ENCODE peak calls at places on chromosomes 7 and 10, in four cellular contexts. One of them, this sample, is unnamed. For H3K36me3, the result is how much of the 10 kb centered on the place peaks cover.

GRCh38 chr7:20785211-20786048 is 1.3 kb downstream of the SP8 start:
- DNase-seq in aorta: peak
- DNase-seq in lower lobe of right lung: no peak
- DNase-seq in pancreas: no peak
- DNase-seq in this sample: peak

GRCh38 chr7:112414855-112415490 is 35.3 kb upstream of the IFRD1 start:
- DNase-seq in aorta: no peak
- DNase-seq in lower lobe of right lung: no peak
- DNase-seq in pancreas: no peak
- DNase-seq in this sample: no peak

GRCh38 chr10:110398419-110399162 is 93.9 kb upstream of the SMNDC1 start:
- DNase-seq in aorta: peak
- DNase-seq in lower lobe of right lung: peak
- DNase-seq in pancreas: peak
- DNase-seq in this sample: peak

GRCh38 chr10:94292448-94293118 is 70.2 kb downstream of the NOC3L start:
- DNase-seq in aorta: no peak
- DNase-seq in lower lobe of right lung: no peak
- DNase-seq in pancreas: no peak
- DNase-seq in this sample: no peak

GRCh38 chr10:44756235-44756634 is 154.9 kb upstream of the TMEM72 start:
- DNase-seq in aorta: no peak
- DNase-seq in lower lobe of right lung: no peak
- DNase-seq in pancreas: no peak
- DNase-seq in this sample: no peak

GRCh38 chr7:2709553-2710165 is 21.7 kb downstream of the AMZ1 start:
- DNase-seq in aorta: peak
- DNase-seq in lower lobe of right lung: peak
- DNase-seq in pancreas: peak
- DNase-seq in this sample: peak

GRCh38 chr7:90211391-90212148 is at the start of gene STEAP2:
- DNase-seq in aorta: peak
- DNase-seq in lower lobe of right lung: peak
- DNase-seq in pancreas: peak
- DNase-seq in this sample: peak

GRCh38 chr10:129641351-129641750 is 174.3 kb downstream of the MGMT start:
- DNase-seq in aorta: no peak
- DNase-seq in lower lobe of right lung: no peak
- DNase-seq in pancreas: no peak
- DNase-seq in this sample: no peak

GRCh38 chr7:152341039-152341913 is 94.5 kb downstream of the KMT2C start:
- DNase-seq in aorta: no peak
- DNase-seq in lower lobe of right lung: no peak
- DNase-seq in pancreas: peak
- DNase-seq in this sample: no peak

GRCh38 chr7:103658055-103659010 is 212.3 kb upstream of the SLC26A5 start:
- DNase-seq in aorta: no peak
- DNase-seq in lower lobe of right lung: no peak
- DNase-seq in pancreas: no peak
- DNase-seq in this sample: no peak

GRCh38 chr10:79457256-79457785 is 11.9 kb upstream of the ZCCHC24 start:
- DNase-seq in aorta: no peak
- DNase-seq in lower lobe of right lung: no peak
- DNase-seq in pancreas: no peak
- DNase-seq in this sample: no peak

GRCh38 chr10:70255329-70256299 is 22.4 kb upstream of the PPA1 start:
- DNase-seq in aorta: no peak
- DNase-seq in lower lobe of right lung: peak
- DNase-seq in pancreas: no peak
- DNase-seq in this sample: peak

GRCh38 chr10:128573936-128574335 is 447.7 kb upstream of the MKI67 start:
- DNase-seq in aorta: no peak
- DNase-seq in lower lobe of right lung: no peak
- DNase-seq in pancreas: no peak
- DNase-seq in this sample: no peak

GRCh38 chr10:103394180-103394579 is 2.1 kb downstream of the ATP5MK start:
- DNase-seq in aorta: no peak
- DNase-seq in lower lobe of right lung: no peak
- DNase-seq in pancreas: no peak
- DNase-seq in this sample: no peak

GRCh38 chr10:60899266-60899665 is 44.7 kb downstream of the RHOBTB1 start:
- DNase-seq in aorta: no peak
- DNase-seq in lower lobe of right lung: no peak
- DNase-seq in pancreas: no peak
- DNase-seq in this sample: no peak

GRCh38 chr7:28013441-28013840 is 167.2 kb downstream of the JAZF1 start:
- DNase-seq in aorta: no peak
- DNase-seq in lower lobe of right lung: no peak
- DNase-seq in pancreas: no peak
- DNase-seq in this sample: no peak

GRCh38 chr7:37142943-37143342 is 305.7 kb downstream of the ELMO1 start:
- DNase-seq in aorta: no peak
- DNase-seq in lower lobe of right lung: no peak
- DNase-seq in pancreas: no peak
- DNase-seq in this sample: no peak

GRCh38 chr7:28052933-28053332 is 127.7 kb downstream of the JAZF1 start:
- DNase-seq in aorta: no peak
- DNase-seq in lower lobe of right lung: no peak
- DNase-seq in pancreas: no peak
- DNase-seq in this sample: no peak

GRCh38 chr7:114183311-114184105 is 231.1 kb upstream of the FOXP2 start:
- DNase-seq in aorta: no peak
- DNase-seq in lower lobe of right lung: no peak
- DNase-seq in pancreas: no peak
- DNase-seq in this sample: no peak

GRCh38 chr10:71816931-71817631 is 34.0 kb downstream of the PSAP start:
- DNase-seq in aorta: no peak
- DNase-seq in lower lobe of right lung: no peak
- DNase-seq in pancreas: no peak
- DNase-seq in this sample: no peak

GRCh38 chr10:101848894-101849351 is 5.3 kb upstream of the KCNIP2 start:
- DNase-seq in aorta: no peak
- DNase-seq in lower lobe of right lung: peak
- DNase-seq in pancreas: no peak
- DNase-seq in this sample: no peak

GRCh38 chr7:113392841-113393540 is 274.6 kb upstream of the SMIM30 start:
- DNase-seq in aorta: no peak
- DNase-seq in lower lobe of right lung: no peak
- DNase-seq in pancreas: no peak
- DNase-seq in this sample: no peak

GRCh38 chr7:158963780-158964222 is 107.4 kb downstream of the DYNC2I1 start:
- DNase-seq in aorta: no peak
- DNase-seq in lower lobe of right lung: no peak
- DNase-seq in pancreas: no peak
- DNase-seq in this sample: no peak

GRCh38 chr7:79497728-79498127 is 44.3 kb upstream of the MAGI2 start:
- DNase-seq in aorta: no peak
- DNase-seq in lower lobe of right lung: no peak
- DNase-seq in pancreas: no peak
- DNase-seq in this sample: no peak

DNA sequence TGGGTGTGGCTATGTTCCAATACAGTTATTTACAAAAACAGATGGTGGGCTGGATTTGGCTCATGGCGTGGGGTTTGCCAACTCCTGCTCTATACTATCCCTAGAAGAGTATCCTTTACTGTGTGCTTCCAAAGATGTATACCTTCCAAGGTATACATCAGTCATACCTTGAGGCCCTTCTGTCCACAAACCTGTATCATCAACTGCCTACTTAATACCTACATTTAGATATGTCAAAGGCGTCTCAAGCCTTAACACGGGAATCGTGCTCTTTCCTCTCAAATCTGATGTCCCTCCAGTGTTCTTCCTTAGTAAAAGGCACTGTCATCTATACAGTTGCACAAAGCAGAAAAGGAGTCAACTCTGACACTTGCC is 37.0 kb downstream of the NAMPT start:
- DNase-seq in aorta: no peak
- DNase-seq in lower lobe of right lung: no peak
- DNase-seq in pancreas: no peak
- DNase-seq in this sample: no peak
- H3K36me3 ChIP-seq in aorta: under half
- H3K36me3 ChIP-seq in lower lobe of right lung: under half
- H3K36me3 ChIP-seq in pancreas: under half
- H3K36me3 ChIP-seq in this sample: under half

GRCh38 chr7:43621729-43622448 is 39.0 kb downstream of the STK17A start:
- DNase-seq in aorta: no peak
- DNase-seq in lower lobe of right lung: no peak
- DNase-seq in pancreas: no peak
- DNase-seq in this sample: no peak

GRCh38 chr7:43625977-43626376 is 43.1 kb downstream of the STK17A start:
- DNase-seq in aorta: no peak
- DNase-seq in lower lobe of right lung: no peak
- DNase-seq in pancreas: no peak
- DNase-seq in this sample: no peak

GRCh38 chr7:43628431-43628830 is 45.5 kb downstream of the STK17A start:
- DNase-seq in aorta: no peak
- DNase-seq in lower lobe of right lung: no peak
- DNase-seq in pancreas: no peak
- DNase-seq in this sample: no peak

GRCh38 chr7:43626695-43627094 is 43.8 kb downstream of the STK17A start:
- DNase-seq in aorta: no peak
- DNase-seq in lower lobe of right lung: no peak
- DNase-seq in pancreas: no peak
- DNase-seq in this sample: no peak

DNA sequence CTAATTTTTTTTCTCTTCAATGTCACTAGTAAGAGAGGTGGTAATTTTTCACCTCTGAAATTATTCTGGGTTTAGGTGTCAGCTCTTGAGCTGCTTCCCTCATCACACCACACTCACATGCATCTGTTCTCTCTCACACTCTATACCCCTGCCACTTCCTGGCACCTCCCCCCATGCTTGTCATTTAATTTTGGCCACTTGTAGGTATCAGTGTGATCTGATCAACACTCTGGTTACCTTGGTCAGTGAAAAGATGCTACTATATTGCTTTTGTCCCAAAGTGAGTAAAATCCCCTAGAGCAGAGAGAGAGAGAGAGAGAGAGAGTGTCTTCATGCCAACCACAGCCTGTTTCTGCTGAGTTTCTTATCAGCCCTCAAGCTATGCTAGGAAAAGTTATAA is 42.5 kb downstream of the STK17A start:
- DNase-seq in aorta: no peak
- DNase-seq in lower lobe of right lung: no peak
- DNase-seq in pancreas: no peak
- DNase-seq in this sample: no peak
- H3K36me3 ChIP-seq in aorta: under half
- H3K36me3 ChIP-seq in lower lobe of right lung: half or more
- H3K36me3 ChIP-seq in pancreas: under half
- H3K36me3 ChIP-seq in this sample: under half

GRCh38 chr10:824946-825345 is 106.6 kb downstream of the LARP4B start:
- DNase-seq in aorta: no peak
- DNase-seq in lower lobe of right lung: no peak
- DNase-seq in pancreas: no peak
- DNase-seq in this sample: no peak
- H3K36me3 ChIP-seq in aorta: under half
- H3K36me3 ChIP-seq in lower lobe of right lung: half or more
- H3K36me3 ChIP-seq in pancreas: under half
- H3K36me3 ChIP-seq in this sample: half or more

GRCh38 chr7:117364204-117364755 is 41.4 kb upstream of the WNT2 start:
- DNase-seq in aorta: no peak
- DNase-seq in lower lobe of right lung: no peak
- DNase-seq in pancreas: no peak
- DNase-seq in this sample: no peak
- H3K36me3 ChIP-seq in aorta: under half
- H3K36me3 ChIP-seq in lower lobe of right lung: under half
- H3K36me3 ChIP-seq in pancreas: under half
- H3K36me3 ChIP-seq in this sample: under half

GRCh38 chr7:156848979-156849378 is 44.0 kb downstream of the LMBR1 start:
- DNase-seq in aorta: no peak
- DNase-seq in lower lobe of right lung: no peak
- DNase-seq in pancreas: no peak
- DNase-seq in this sample: no peak

GRCh38 chr7:156858523-156858922 is 34.5 kb downstream of the LMBR1 start:
- DNase-seq in aorta: no peak
- DNase-seq in lower lobe of right lung: no peak
- DNase-seq in pancreas: no peak
- DNase-seq in this sample: no peak

GRCh38 chr7:156857757-156858156 is 35.2 kb downstream of the LMBR1 start:
- DNase-seq in aorta: no peak
- DNase-seq in lower lobe of right lung: no peak
- DNase-seq in pancreas: no peak
- DNase-seq in this sample: no peak

DNA sequence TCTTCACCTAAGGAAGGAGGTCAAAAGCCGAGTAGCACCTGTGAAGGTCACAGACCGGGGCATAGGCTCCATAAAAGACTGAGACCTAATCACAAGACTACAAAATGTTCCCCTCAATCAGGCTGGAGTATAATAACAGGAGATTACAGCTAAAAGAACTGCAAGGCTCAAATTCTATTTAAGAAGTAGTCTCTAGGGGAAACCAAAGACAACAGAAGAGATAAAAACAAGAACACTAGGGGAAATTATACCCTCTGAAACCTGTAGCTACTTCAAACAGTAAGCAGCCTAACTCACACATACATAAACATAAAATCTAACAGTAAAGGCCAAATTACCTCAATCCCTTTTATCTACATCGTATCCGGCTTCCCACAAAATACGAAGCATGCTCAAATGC is 38.3 kb downstream of the LMBR1 start:
- DNase-seq in aorta: no peak
- DNase-seq in lower lobe of right lung: no peak
- DNase-seq in pancreas: no peak
- DNase-seq in this sample: no peak
- H3K36me3 ChIP-seq in aorta: under half
- H3K36me3 ChIP-seq in lower lobe of right lung: under half
- H3K36me3 ChIP-seq in pancreas: under half
- H3K36me3 ChIP-seq in this sample: under half

GRCh38 chr7:142567201-142567600 is 182.1 kb upstream of the PRSS1 start:
- DNase-seq in aorta: no peak
- DNase-seq in lower lobe of right lung: no peak
- DNase-seq in pancreas: no peak
- DNase-seq in this sample: no peak
- H3K36me3 ChIP-seq in aorta: under half
- H3K36me3 ChIP-seq in lower lobe of right lung: under half
- H3K36me3 ChIP-seq in pancreas: under half
- H3K36me3 ChIP-seq in this sample: under half

DNA sequence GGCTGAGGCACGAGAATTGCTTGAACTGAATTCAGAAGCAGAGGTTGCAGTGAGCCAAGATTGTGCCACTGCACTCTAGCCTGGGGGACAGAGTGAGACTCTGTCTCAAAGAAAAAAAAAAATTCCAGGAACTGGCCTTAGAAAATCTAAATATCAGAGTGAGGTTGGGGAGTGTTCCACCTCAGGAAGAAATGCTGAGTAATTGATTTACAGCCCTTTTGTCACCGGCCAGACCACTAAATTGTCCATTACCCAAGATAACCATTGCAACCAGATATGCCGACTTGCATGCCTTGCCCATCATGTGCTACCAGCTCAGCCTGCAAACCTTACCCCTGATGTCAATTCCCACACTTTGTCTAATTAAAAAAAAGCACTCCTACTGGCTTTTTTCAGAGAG is 42.4 kb downstream of the CRCP start:
- DNase-seq in aorta: no peak
- DNase-seq in lower lobe of right lung: no peak
- DNase-seq in pancreas: no peak
- DNase-seq in this sample: no peak
- H3K36me3 ChIP-seq in aorta: under half
- H3K36me3 ChIP-seq in lower lobe of right lung: half or more
- H3K36me3 ChIP-seq in pancreas: under half
- H3K36me3 ChIP-seq in this sample: under half

GRCh38 chr10:5509236-5509635 is 9.9 kb upstream of the CALML5 start:
- DNase-seq in aorta: peak
- DNase-seq in lower lobe of right lung: no peak
- DNase-seq in pancreas: no peak
- DNase-seq in this sample: no peak
- H3K36me3 ChIP-seq in aorta: under half
- H3K36me3 ChIP-seq in lower lobe of right lung: under half
- H3K36me3 ChIP-seq in pancreas: under half
- H3K36me3 ChIP-seq in this sample: under half